ENCODE peak calls at places on chromosomes 13 and 19, in five cellular contexts. O is upper lobe of left lung, L is trophoblast cell, Z is right atrium auricular region, I is IMR-90. V is an unnamed sample.

GRCh38 chr13:33207616-33207964 is 78.0 kb downstream of the STARD13 start:
- DNase-seq in O (no peak), L (peak; percentile 35), Z (no peak), I (peak; percentile 98), V (no peak)

GRCh38 chr19:23116802-23117571 is at the start of gene ZNF730:
- DNase-seq in O (peak; percentile 76), L (peak; percentile 94), Z (no peak), I (peak; percentile 68), V (peak; percentile 23)

GRCh38 chr13:26186995-26187394 is 35.1 kb downstream of the RNF6 start:
- DNase-seq in O (peak; percentile 54), L (peak; percentile 19), Z (no peak), I (no peak), V (no peak)

GRCh38 chr19:53945441-53945840 is 17.3 kb upstream of the CACNG8 start:
- DNase-seq in O (no peak), L (peak; percentile 3), Z (no peak), I (peak; percentile 11), V (no peak)

GRCh38 chr19:50972795-50973376 is 3.5 kb upstream of the KLK6 start:
- DNase-seq in O (no peak), L (no peak), Z (no peak), I (no peak), V (no peak)

GRCh38 chr13:34025746-34026145 is 207.8 kb downstream of the RFC3 start:
- DNase-seq in O (no peak), L (no peak), Z (no peak), I (peak; percentile 8), V (no peak)

GRCh38 chr13:47480121-47480520 is 521.0 kb downstream of the SUCLA2 start:
- DNase-seq in O (no peak), L (peak; percentile 48), Z (no peak), I (peak; percentile 96), V (no peak)

GRCh38 chr13:98951266-98951665 is 26.6 kb downstream of the DOCK9 start:
- DNase-seq in O (peak; percentile 17), L (no peak), Z (no peak), I (no peak), V (no peak)

GRCh38 chr13:31037351-31037750 is 104.9 kb downstream of the TEX26 start:
- DNase-seq in O (no peak), L (no peak), Z (no peak), I (no peak), V (no peak)

GRCh38 chr19:56705939-56706338 is 34.4 kb upstream of the ZNF835 start:
- DNase-seq in O (no peak), L (peak; percentile 3), Z (no peak), I (no peak), V (no peak)
- H3K9me3 ChIP-seq in O (no peaks in the 10 kb centered on the region), L (peaks cover 7% of the 10 kb centered on the region), Z (no peaks in the 10 kb centered on the region), I (peaks cover 16% of the 10 kb centered on the region), V (peaks cover 3% of the 10 kb centered on the region)

GRCh38 chr19:34490141-34490766 is 8.7 kb downstream of the WTIP start:
- DNase-seq in O (no peak), L (no peak), Z (no peak), I (no peak), V (no peak)
- H3K9me3 ChIP-seq in O (no peaks in the 10 kb centered on the region), L (peaks cover 1% of the 10 kb centered on the region), Z (no peaks in the 10 kb centered on the region), I (no peaks in the 10 kb centered on the region), V (no peaks in the 10 kb centered on the region)

DNA sequence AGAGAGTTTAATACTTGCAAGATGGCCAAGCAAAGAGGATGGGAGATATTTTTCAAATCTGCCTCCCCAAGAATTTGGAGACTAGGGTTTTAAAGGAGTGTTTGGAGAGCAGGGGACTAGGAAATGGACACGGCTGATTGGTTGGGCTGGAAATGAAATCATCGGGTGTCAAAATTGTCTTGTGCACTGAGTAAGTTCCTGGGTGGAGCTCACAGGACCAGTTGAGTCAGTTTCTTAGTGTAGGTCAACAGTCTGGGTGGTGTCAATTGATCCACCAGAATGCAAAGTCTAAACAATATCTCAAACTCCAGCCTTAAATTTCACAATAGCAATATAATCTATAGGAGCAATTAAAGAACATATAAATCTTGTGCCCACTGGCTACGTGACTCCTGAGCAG is 23.0 kb upstream of the CEACAM4 start:
- DNase-seq in O (no peak), L (no peak), Z (no peak), I (no peak), V (no peak)
- H3K9me3 ChIP-seq in O (no peaks in the 10 kb centered on the region), L (peaks cover 21% of the 10 kb centered on the region), Z (no peaks in the 10 kb centered on the region), I (no peaks in the 10 kb centered on the region), V (no peaks in the 10 kb centered on the region)

GRCh38 chr19:20431826-20432225 is 133.8 kb downstream of the ZNF737 start:
- DNase-seq in O (no peak), L (no peak), Z (no peak), I (no peak), V (no peak)
- H3K9me3 ChIP-seq in O (no peaks in the 10 kb centered on the region), L (no peaks in the 10 kb centered on the region), Z (no peaks in the 10 kb centered on the region), I (peaks cover 16% of the 10 kb centered on the region), V (no peaks in the 10 kb centered on the region)